ENCODE peak calls at places on chromosomes 11 and 22, in ten cellular contexts. O is left ventricle myocardium inferior; W is GM23338; N is neuronal stem cell; F is SJSA1; I is naive thymus-derived CD4-positive, alpha-beta T cell; T is HepG2; D is fibroblast of lung; B is neural progenitor cell; P is endodermal cell. R is an unnamed sample. For H3K27me3 and H3K36me3, the result is how much of the 10 kb centered on the place peaks cover.

GRCh38 chr11:118608268-118609214 is 1.1 kb downstream of the PHLDB1 start:
- DNase-seq in O (peak), W (no peak), N (no peak), F (peak), I (peak), T (no peak), D (peak), B (peak), P (peak), R (peak)

GRCh38 chr11:64878494-64879225 is at the start of gene EHD1:
- DNase-seq in O (peak), W (peak), N (peak), F (peak), I (peak), T (peak), D (peak), B (peak), P (peak), R (peak)

GRCh38 chr11:43997022-43997665 is 50.6 kb upstream of the ACCSL start:
- DNase-seq in O (no peak), W (no peak), N (no peak), F (no peak), I (no peak), T (no peak), D (no peak), B (no peak), P (no peak), R (no peak)

GRCh38 chr11:68135161-68135560 is 14.0 kb upstream of the CHKA start:
- DNase-seq in O (no peak), W (no peak), N (no peak), F (no peak), I (no peak), T (no peak), D (no peak), B (no peak), P (no peak), R (no peak)

GRCh38 chr11:9738700-9739099 is 74.8 kb downstream of the SWAP70 start:
- DNase-seq in O (no peak), W (no peak), N (no peak), F (no peak), I (no peak), T (no peak), D (no peak), B (no peak), P (no peak), R (no peak)

GRCh38 chr22:28021116-28021997 is 102.3 kb upstream of the PITPNB start:
- DNase-seq in O (peak), W (no peak), N (no peak), F (no peak), I (no peak), T (no peak), D (no peak), B (no peak), P (no peak), R (peak)

GRCh38 chr11:127000291-127000968 is at the start of gene KIRREL3:
- DNase-seq in O (no peak), W (peak), N (no peak), F (peak), I (no peak), T (no peak), D (peak), B (peak), P (peak), R (peak)

GRCh38 chr22:36366291-36366708 is 21.5 kb downstream of the MYH9 start:
- DNase-seq in O (peak), W (no peak), N (no peak), F (no peak), I (no peak), T (no peak), D (peak), B (no peak), P (peak), R (peak)

GRCh38 chr11:100830295-100830694 is 143.2 kb downstream of the ARHGAP42 start:
- DNase-seq in O (no peak), W (no peak), N (no peak), F (no peak), I (no peak), T (no peak), D (peak), B (peak), P (peak), R (no peak)

GRCh38 chr11:92980291-92980690 is 10.8 kb downstream of the MTNR1B start:
- DNase-seq in O (no peak), W (no peak), N (no peak), F (no peak), I (no peak), T (no peak), D (no peak), B (no peak), P (no peak), R (no peak)

GRCh38 chr22:36546932-36547331 is 18.0 kb upstream of the EIF3D start:
- DNase-seq in O (no peak), W (no peak), N (no peak), F (peak), I (no peak), T (peak), D (peak), B (no peak), P (no peak), R (no peak)

GRCh38 chr22:47291565-47292495 is 529.4 kb downstream of the TBC1D22A start:
- DNase-seq in O (no peak), W (no peak), N (no peak), F (no peak), I (no peak), T (no peak), D (no peak), B (no peak), P (no peak), R (no peak)

GRCh38 chr11:122095950-122096942 is 19.8 kb downstream of the BLID start:
- DNase-seq in O (no peak), W (no peak), N (no peak), F (peak), I (no peak), T (no peak), D (peak), B (no peak), P (no peak), R (no peak)
- H3K4me3 ChIP-seq in O (peak), W (no peak), N (no peak), F (peak), I (no peak), T (no peak), D (peak), B (no peak), P (no peak), R (no peak)

DNA sequence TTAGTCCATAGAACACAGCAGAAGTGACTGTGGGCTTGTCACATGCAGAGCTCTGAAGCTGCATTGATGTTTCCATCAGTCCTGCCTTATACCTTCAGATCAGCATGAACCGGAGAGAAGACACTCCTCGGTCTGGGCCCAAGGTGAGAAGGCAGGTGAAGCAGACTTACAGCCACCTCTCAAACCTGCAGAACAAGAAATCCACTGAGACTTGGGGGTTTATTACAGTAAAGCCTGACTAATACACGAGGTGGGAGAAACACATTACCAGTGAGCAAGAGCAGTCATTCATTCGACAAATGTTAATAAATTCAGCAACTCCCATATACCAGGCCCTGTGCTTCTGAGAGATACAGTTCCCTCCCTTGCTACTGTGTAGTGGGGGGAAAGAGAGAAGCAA is 279.0 kb downstream of the DDX10 start:
- DNase-seq in O (no peak), W (no peak), N (no peak), F (no peak), I (no peak), T (no peak), D (no peak), B (no peak), P (no peak), R (no peak)
- H3K27me3 ChIP-seq in O (under half), W (under half), N (under half), F (under half), I (under half), T (under half), D (under half), B (under half), P (under half), R (under half)

DNA sequence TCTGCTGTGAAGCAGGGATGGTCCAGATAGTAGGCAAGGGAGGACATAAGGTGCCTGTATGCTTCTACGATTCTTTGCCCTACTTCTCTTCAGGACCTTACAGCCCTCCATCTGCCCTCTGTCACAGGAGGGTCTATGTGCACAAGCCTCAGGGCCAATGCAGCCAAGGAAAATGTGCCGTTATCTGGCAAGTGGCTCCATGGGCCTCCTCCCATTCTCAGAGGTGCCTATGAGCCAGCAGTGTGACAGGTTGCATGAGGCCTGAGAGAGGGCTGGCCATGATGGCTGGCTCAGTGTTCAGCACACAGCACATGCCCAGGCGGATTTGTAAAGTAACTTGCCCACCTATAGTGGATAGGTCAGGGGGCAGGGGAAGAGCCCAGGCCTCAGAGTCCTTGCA is 51.3 kb upstream of the SUSD2 start:
- DNase-seq in O (peak), W (no peak), N (no peak), F (no peak), I (no peak), T (no peak), D (no peak), B (no peak), P (no peak), R (no peak)
- H3K36me3 ChIP-seq in O (under half), W (under half), N (under half), F (under half), I (under half), T (under half), D (under half), B (under half), P (under half), R (under half)

GRCh38 chr11:18705651-18706281 is 7.2 kb downstream of the TMEM86A start:
- DNase-seq in O (peak), W (peak), N (no peak), F (no peak), I (peak), T (no peak), D (no peak), B (no peak), P (no peak), R (peak)
- H3K4me3 ChIP-seq in O (peak), W (peak), N (peak), F (peak), I (peak), T (no peak), D (no peak), B (no peak), P (no peak), R (no peak)

GRCh38 chr22:50056214-50056972 is 1.7 kb downstream of the TTLL8 start:
- DNase-seq in O (no peak), W (peak), N (no peak), F (no peak), I (no peak), T (no peak), D (no peak), B (no peak), P (peak), R (peak)
- H3K27me3 ChIP-seq in O (half or more), W (under half), N (under half), F (under half), I (under half), T (under half), D (under half), B (under half), P (under half), R (under half)

DNA sequence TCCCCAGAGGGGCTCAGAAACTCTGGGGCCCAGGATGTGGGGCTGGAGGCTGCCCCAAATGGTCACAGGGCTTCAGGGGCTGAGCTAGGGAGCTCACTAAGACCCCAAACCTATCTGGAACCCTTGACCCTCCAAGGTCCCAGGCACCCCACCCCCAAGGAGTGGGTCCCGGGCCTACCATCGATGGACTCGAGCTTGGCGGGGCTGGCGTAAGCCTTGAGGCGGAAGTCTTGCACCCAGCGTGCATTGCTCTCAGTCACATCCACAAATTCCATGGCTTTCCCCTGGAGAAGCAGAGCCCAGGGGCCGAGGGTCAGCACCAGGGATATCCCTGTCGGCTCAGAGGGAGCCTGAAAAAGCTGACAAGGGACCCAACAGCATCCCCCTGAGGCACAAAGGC is 3.5 kb downstream of the GATD1 start:
- DNase-seq in O (no peak), W (no peak), N (no peak), F (no peak), I (no peak), T (no peak), D (no peak), B (peak), P (no peak), R (no peak)
- H3K36me3 ChIP-seq in O (under half), W (under half), N (under half), F (under half), I (under half), T (under half), D (under half), B (under half), P (under half), R (under half)

GRCh38 chr11:1303196-1303821 is 6.1 kb downstream of the TOLLIP start:
- DNase-seq in O (no peak), W (peak), N (no peak), F (no peak), I (no peak), T (no peak), D (peak), B (peak), P (peak), R (peak)

GRCh38 chr11:1304376-1304775 is 5.1 kb downstream of the TOLLIP start:
- DNase-seq in O (no peak), W (no peak), N (no peak), F (no peak), I (no peak), T (peak), D (peak), B (no peak), P (no peak), R (peak)

GRCh38 chr11:1302461-1303073 is 6.9 kb downstream of the TOLLIP start:
- DNase-seq in O (no peak), W (no peak), N (no peak), F (no peak), I (no peak), T (peak), D (no peak), B (no peak), P (peak), R (peak)

GRCh38 chr11:1305063-1305495 is 4.4 kb downstream of the TOLLIP start:
- DNase-seq in O (no peak), W (no peak), N (no peak), F (no peak), I (no peak), T (no peak), D (no peak), B (no peak), P (peak), R (no peak)

DNA sequence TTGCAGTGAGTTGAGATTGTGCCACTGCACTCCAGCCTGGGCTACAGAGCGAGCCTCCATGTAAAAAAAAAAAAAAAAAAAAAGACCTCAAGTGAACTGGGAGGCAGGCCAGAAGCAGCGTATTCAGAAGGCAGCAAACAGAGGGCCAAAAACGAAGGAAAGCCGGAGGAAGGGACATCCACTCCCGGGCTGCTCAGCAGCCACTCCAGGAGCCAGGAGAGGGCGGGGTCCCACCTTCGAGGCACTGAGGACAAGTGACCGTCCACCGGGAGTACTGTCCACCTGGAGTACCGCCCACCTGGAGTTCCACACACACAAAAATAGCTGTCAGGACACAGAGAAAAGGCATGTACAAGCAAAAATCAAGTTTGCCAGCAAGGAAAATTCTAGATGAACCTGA is 5.5 kb downstream of the TOLLIP start:
- DNase-seq in O (no peak), W (no peak), N (no peak), F (no peak), I (no peak), T (no peak), D (peak), B (no peak), P (peak), R (peak)
- H3K4me3 ChIP-seq in O (no peak), W (no peak), N (no peak), F (no peak), I (no peak), T (peak), D (no peak), B (no peak), P (no peak), R (no peak)

DNA sequence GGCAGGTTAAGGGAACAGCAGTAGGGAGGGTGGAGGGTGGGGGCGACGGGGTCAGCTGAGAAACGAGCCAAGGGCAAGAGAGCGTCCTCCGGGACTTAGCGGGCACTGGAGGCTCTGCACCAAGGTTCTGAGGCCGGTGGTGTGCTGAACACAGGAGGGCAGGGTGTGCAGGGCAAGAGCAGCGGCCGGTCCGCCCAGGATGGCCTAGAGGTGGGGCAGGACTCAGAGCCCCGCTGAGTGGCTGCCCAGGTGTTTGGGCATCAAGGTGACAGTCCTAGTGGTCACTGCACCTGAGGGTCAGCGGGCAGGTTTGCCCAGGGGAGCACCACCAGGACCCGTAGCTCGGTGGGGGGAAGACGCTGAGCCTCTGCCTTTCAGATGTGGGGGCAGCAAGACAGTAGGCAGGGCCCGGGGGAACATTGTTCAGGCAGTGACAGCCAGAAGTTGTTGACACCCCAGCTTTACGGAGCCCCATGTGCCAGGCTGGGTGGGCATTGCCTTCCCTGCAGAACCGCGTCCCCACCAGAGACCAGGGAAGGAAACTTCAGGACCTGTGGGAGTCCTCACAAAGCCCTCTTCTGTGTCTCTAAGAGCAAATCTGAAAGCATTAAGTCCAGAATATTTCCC is 4.5 kb upstream of the TTLL8 start:
- DNase-seq in O (no peak), W (no peak), N (no peak), F (no peak), I (no peak), T (no peak), D (no peak), B (no peak), P (no peak), R (peak)
- H3K27me3 ChIP-seq in O (half or more), W (under half), N (under half), F (under half), I (under half), T (under half), D (under half), B (under half), P (under half), R (under half)